ENCODE peak calls at places on chromosomes 7 and 10, in five cellular contexts. B is kidney, V is ELR, M is MM.1S, A is AG09309. Z is an unnamed sample.

GRCh38 chr7:150941351-150941982 is 36.7 kb downstream of the KCNH2 start:
- DNase-seq in V (no peak), M (no peak), B (peak; percentile 45), A (no peak), Z (no peak)

GRCh38 chr7:55071411-55072188 is 52.8 kb downstream of the EGFR start:
- DNase-seq in V (no peak), M (no peak), B (no peak), A (no peak), Z (no peak)

GRCh38 chr7:86282014-86282682 is 361.6 kb upstream of the GRM3 start:
- DNase-seq in V (no peak), M (no peak), B (peak; percentile 63), A (no peak), Z (no peak)

GRCh38 chr7:92910976-92911375 is 74.6 kb upstream of the CDK6 start:
- DNase-seq in B (no peak), V (no peak), M (no peak), A (no peak), Z (no peak)

GRCh38 chr10:78738457-78738856 is 330.3 kb upstream of the ZMIZ1 start:
- DNase-seq in B (no peak), M (no peak), A (no peak), V (no peak), Z (no peak)

GRCh38 chr10:124654686-124655085 is 89.5 kb downstream of the FAM53B start:
- DNase-seq in M (no peak), B (no peak), V (no peak), A (no peak), Z (no peak)

GRCh38 chr7:12951397-12951801 is 264.0 kb downstream of the ARL4A start:
- DNase-seq in M (no peak), B (no peak), V (peak; percentile 88), A (no peak), Z (peak; percentile 17)

GRCh38 chr7:67823345-67823744 is 826.7 kb downstream of the TYW1 start:
- DNase-seq in V (no peak), A (no peak), B (no peak), M (no peak), Z (no peak)

GRCh38 chr7:100965723-100966541 is 3.4 kb upstream of the MUC12 start:
- DNase-seq in B (peak; percentile 93), M (peak; percentile 42), V (peak; percentile 60), A (no peak), Z (no peak)

GRCh38 chr10:78224602-78225001 is 190.9 kb downstream of the RPS24 start:
- DNase-seq in A (no peak), V (peak; percentile 84), B (no peak), M (no peak), Z (no peak)

GRCh38 chr7:6437251-6437650 is 10.5 kb downstream of the DAGLB start:
- DNase-seq in M (no peak), V (peak; percentile 35), B (no peak), A (no peak), Z (peak; percentile 20)

GRCh38 chr10:2117641-2118040 is 380.3 kb upstream of the ADARB2 start:
- DNase-seq in B (no peak), A (no peak), M (no peak), V (no peak), Z (no peak)

GRCh38 chr7:95579318-95579717 is 17.0 kb downstream of the PDK4 start:
- DNase-seq in A (no peak), B (no peak), M (no peak), V (no peak), Z (no peak)

GRCh38 chr7:67542916-67543315 is 546.3 kb downstream of the TYW1 start:
- DNase-seq in V (no peak), A (no peak), B (no peak), M (no peak), Z (no peak)

GRCh38 chr7:155644971-155645509 is 579 bp downstream of the RBM33 start:
- DNase-seq in B (no peak), V (peak; percentile 53), A (no peak), M (peak; percentile 72), Z (peak; percentile 68)

GRCh38 chr10:105017116-105017515 is 376.0 kb downstream of the SORCS3 start:
- DNase-seq in B (no peak), A (no peak), V (peak; percentile 47), M (no peak), Z (no peak)

GRCh38 chr7:151432658-151433521 is 7.1 kb downstream of the CRYGN start:
- DNase-seq in B (peak; percentile 55), V (no peak), M (peak; percentile 30), A (no peak), Z (no peak)

GRCh38 chr7:120404042-120404441 is 131.1 kb downstream of the KCND2 start:
- DNase-seq in A (no peak), M (no peak), B (no peak), V (no peak), Z (peak; percentile 71)

GRCh38 chr7:138036135-138036534 is 34.2 kb upstream of the CREB3L2 start:
- DNase-seq in V (peak; percentile 5), A (no peak), M (no peak), B (no peak), Z (peak; percentile 33)

GRCh38 chr7:93374345-93374940 is 142.3 kb downstream of the VPS50 start:
- DNase-seq in V (peak; percentile 56), B (no peak), M (peak; percentile 65), A (peak; percentile 20), Z (peak; percentile 75)

GRCh38 chr7:155280446-155281410 is 16.9 kb upstream of the INSIG1 start:
- DNase-seq in V (peak; percentile 19), A (no peak), M (no peak), B (no peak), Z (no peak)

GRCh38 chr7:41463770-41464470 is 239.0 kb downstream of the INHBA start:
- DNase-seq in M (no peak), V (no peak), B (no peak), A (no peak), Z (no peak)

GRCh38 chr7:92665926-92666325 is 75.7 kb upstream of the FAM133B start:
- DNase-seq in M (no peak), B (no peak), A (no peak), V (peak; percentile 56), Z (no peak)

GRCh38 chr10:72449842-72450495 is 95.2 kb upstream of the DNAJB12 start:
- DNase-seq in A (no peak), V (no peak), B (no peak), M (no peak), Z (peak; percentile 83)

GRCh38 chr10:12924911-12925310 is 76.6 kb downstream of the CCDC3 start:
- DNase-seq in V (no peak), M (no peak), A (no peak), B (no peak), Z (no peak)

GRCh38 chr10:69232252-69232651 is 12.1 kb downstream of the HKDC1 start:
- DNase-seq in M (no peak), B (no peak), A (peak; percentile 46), V (peak; percentile 95), Z (no peak)

GRCh38 chr7:87933953-87934698 is at the start of gene ADAM22:
- DNase-seq in A (peak; percentile 10), V (peak; percentile 85), M (peak; percentile 97), B (peak; percentile 95), Z (peak; percentile 99)

GRCh38 chr10:131088619-131089018 is 222.9 kb downstream of the TCERG1L start:
- DNase-seq in M (no peak), V (no peak), A (no peak), B (no peak), Z (peak; percentile 23)

GRCh38 chr7:36474283-36475010 is 84.8 kb downstream of the ANLN start:
- DNase-seq in A (peak; percentile 7), B (no peak), V (peak; percentile 77), M (no peak), Z (no peak)

GRCh38 chr7:91379246-91379645 is 115.0 kb downstream of the FZD1 start:
- DNase-seq in B (no peak), V (no peak), A (no peak), M (no peak), Z (no peak)

GRCh38 chr10:99850041-99850766 is 67.8 kb downstream of the ABCC2 start:
- DNase-seq in A (no peak), B (no peak), V (no peak), M (no peak), Z (peak; percentile 52)

GRCh38 chr10:133164816-133165555 is 5.0 kb downstream of the KNDC1 start:
- DNase-seq in B (no peak), A (no peak), V (no peak), M (no peak), Z (no peak)

GRCh38 chr7:83550100-83550499 is 98.8 kb downstream of the SEMA3E start:
- DNase-seq in B (no peak), V (peak; percentile 65), M (no peak), A (no peak), Z (no peak)

GRCh38 chr7:4136501-4137110 is 545.5 kb upstream of the FOXK1 start:
- DNase-seq in V (no peak), A (no peak), B (peak; percentile 38), M (no peak), Z (no peak)